ENCODE peak calls at places on chromosomes 3 and 15, in four cellular contexts. Y, H, B and N are unnamed samples.

GRCh38 chr3:43345877-43346276 is 59.5 kb downstream of the SNRK start:
- DNase-seq in Y (no peak), H (no peak), B (no peak), N (no peak)

GRCh38 chr3:180116203-180116602 is 79.5 kb upstream of the PEX5L start:
- DNase-seq in B (no peak), Y (no peak), H (no peak), N (no peak)

GRCh38 chr15:78457101-78457500 is 19.1 kb downstream of the IREB2 start:
- DNase-seq in B (no peak), Y (peak), H (no peak), N (no peak)

GRCh38 chr3:128482857-128483656 is 9.9 kb downstream of the GATA2 start:
- DNase-seq in H (peak), Y (no peak), B (no peak), N (no peak)

GRCh38 chr3:100455841-100456550 is 36.4 kb upstream of the TMEM45A start:
- DNase-seq in B (no peak), H (no peak), Y (no peak), N (no peak)

GRCh38 chr3:16740531-16740930 is 135.3 kb upstream of the DAZL start:
- DNase-seq in B (no peak), Y (no peak), H (no peak), N (no peak)

GRCh38 chr3:79202471-79203143 is 565.2 kb downstream of the ROBO1 start:
- DNase-seq in B (no peak), Y (no peak), H (no peak), N (no peak)

GRCh38 chr15:92904832-92905640 is 4.9 kb downstream of the CHD2 start:
- DNase-seq in H (no peak), B (no peak), Y (peak), N (no peak)

GRCh38 chr3:107416138-107416537 is 38.9 kb downstream of the CCDC54 start:
- DNase-seq in Y (no peak), H (peak), B (no peak), N (no peak)

GRCh38 chr3:33047842-33048834 is 48.8 kb downstream of the GLB1 start:
- DNase-seq in Y (no peak), H (peak), B (no peak), N (no peak)

GRCh38 chr15:56814429-56814828 is 81.1 kb upstream of the ZNF280D start:
- DNase-seq in B (no peak), Y (no peak), H (no peak), N (no peak)

GRCh38 chr3:185724761-185725160 is 100.1 kb downstream of the IGF2BP2 start:
- DNase-seq in B (no peak), Y (no peak), H (no peak), N (no peak)

GRCh38 chr3:36477655-36478054 is 97.4 kb downstream of the STAC start:
- DNase-seq in Y (no peak), H (peak), B (no peak), N (no peak)

GRCh38 chr15:29139540-29140459 is 129.8 kb downstream of the NSMCE3 start:
- DNase-seq in B (no peak), Y (peak), H (peak), N (peak)

GRCh38 chr3:150545419-150546225 is 674 bp downstream of the SERP1 start:
- DNase-seq in B (no peak), Y (peak), H (peak), N (peak)

GRCh38 chr15:60859996-60860494 is 369.1 kb downstream of the RORA start:
- DNase-seq in H (no peak), Y (no peak), B (no peak), N (no peak)

GRCh38 chr3:134002326-134002725 is 27.4 kb downstream of the SLCO2A1 start:
- DNase-seq in B (no peak), H (peak), Y (no peak), N (no peak)

GRCh38 chr3:18758047-18758704 is 333.0 kb upstream of the SATB1 start:
- DNase-seq in Y (peak), B (peak), H (peak), N (peak)

GRCh38 chr3:6860911-6861330 is at the start of gene GRM7:
- DNase-seq in Y (no peak), B (no peak), H (no peak), N (no peak)

GRCh38 chr3:187734841-187735240 is 10.4 kb downstream of the BCL6 start:
- DNase-seq in Y (no peak), H (no peak), B (no peak), N (no peak)

GRCh38 chr3:165440380-165440779 is 244.2 kb upstream of the SLITRK3 start:
- DNase-seq in B (peak), H (no peak), Y (no peak), N (no peak)

GRCh38 chr15:79933245-79933644 is 36.4 kb upstream of the MTHFS start:
- DNase-seq in Y (no peak), B (no peak), H (no peak), N (no peak)

GRCh38 chr3:155149494-155149893 is 69.4 kb downstream of the MME start:
- DNase-seq in H (no peak), B (no peak), Y (no peak), N (no peak)

GRCh38 chr3:152183473-152183872 is 85.3 kb upstream of the MBNL1 start:
- DNase-seq in Y (peak), B (no peak), H (no peak), N (peak)

GRCh38 chr3:192825191-192825590 is 92.5 kb downstream of the MB21D2 start:
- DNase-seq in B (no peak), Y (no peak), H (no peak), N (no peak)

GRCh38 chr3:53641397-53641796 is 147.0 kb downstream of the CACNA1D start:
- DNase-seq in B (no peak), Y (no peak), H (no peak), N (no peak)

GRCh38 chr3:115876860-115877646 is 253.7 kb downstream of the GAP43 start:
- DNase-seq in H (no peak), B (no peak), Y (peak), N (no peak)

GRCh38 chr3:174949523-174949922 is 90.4 kb downstream of the NAALADL2 start:
- DNase-seq in H (peak), Y (peak), B (no peak), N (no peak)

GRCh38 chr15:68729789-68730201 is 90.9 kb downstream of the ANP32A start:
- DNase-seq in H (no peak), Y (no peak), B (no peak), N (no peak)

GRCh38 chr3:196524527-196524926 is 9.4 kb upstream of the SMCO1 start:
- DNase-seq in Y (peak), H (peak), B (no peak), N (no peak)

GRCh38 chr3:123818921-123819429 is 65.2 kb downstream of the MYLK start:
- DNase-seq in H (peak), B (no peak), Y (peak), N (no peak)

GRCh38 chr15:25022233-25022632 is 67.4 kb downstream of the SNRPN start:
- DNase-seq in Y (no peak), H (peak), B (no peak), N (no peak)

GRCh38 chr3:44342191-44342790 is 3.7 kb downstream of the TCAIM start:
- DNase-seq in Y (no peak), H (no peak), B (no peak), N (no peak)

GRCh38 chr3:98869391-98869790 is 32.1 kb downstream of the DCBLD2 start:
- DNase-seq in Y (no peak), H (no peak), B (no peak), N (no peak)